ENCODE peak calls at places on chromosome 4, in four cellular contexts. L is HepG2, W is K562, B is HCT116. U is an unnamed sample.

GRCh38 chr4:26061248-26061986 is 147.4 kb downstream of the SMIM20 start:
- DNase-seq in L (peak; percentile 6), B (peak; percentile 63), W (peak; percentile 47), U (peak; percentile 28)

GRCh38 chr4:157012781-157013180 is 41.2 kb upstream of the PDGFC start:
- DNase-seq in B (no peak), L (no peak), W (no peak), U (no peak)

GRCh38 chr4:177673980-177674504 is 231.8 kb upstream of the AGA start:
- DNase-seq in L (no peak), B (peak; percentile 19), W (no peak), U (no peak)

GRCh38 chr4:20847124-20847747 is 147.0 kb downstream of the PACRGL start:
- DNase-seq in B (no peak), L (no peak), W (no peak), U (no peak)

GRCh38 chr4:181897935-181898334 is 345.3 kb upstream of the TENM3 start:
- DNase-seq in L (no peak), B (no peak), W (no peak), U (no peak)

GRCh38 chr4:1458581-1458980 is 52.3 kb upstream of the NKX1-1 start:
- DNase-seq in W (no peak), L (no peak), B (no peak), U (no peak)

GRCh38 chr4:95188701-95189401 is 359.9 kb downstream of the UNC5C start:
- DNase-seq in W (no peak), L (no peak), B (no peak), U (no peak)

GRCh38 chr4:105061136-105061696 is 85.5 kb upstream of the TET2 start:
- DNase-seq in L (peak; percentile 2), W (peak; percentile 7), B (peak; percentile 28), U (no peak)

GRCh38 chr4:157315968-157316367 is 95.4 kb downstream of the GRIA2 start:
- DNase-seq in L (no peak), W (no peak), B (no peak), U (no peak)

GRCh38 chr4:98573791-98574190 is 84.6 kb downstream of the TSPAN5 start:
- DNase-seq in W (no peak), B (no peak), L (no peak), U (no peak)

GRCh38 chr4:8641256-8641655 is 48.7 kb downstream of the CPZ start:
- DNase-seq in B (no peak), L (no peak), W (no peak), U (no peak)

GRCh38 chr4:1603413-1604135 is 80.5 kb downstream of the FAM53A start:
- DNase-seq in W (no peak), B (no peak), L (no peak), U (no peak)

GRCh38 chr4:111230265-111230664 is 607.4 kb upstream of the PITX2 start:
- DNase-seq in L (no peak), W (no peak), B (no peak), U (no peak)

GRCh38 chr4:164508126-164508525 is 245.8 kb upstream of the SMIM31 start:
- DNase-seq in L (no peak), B (no peak), W (no peak), U (no peak)

GRCh38 chr4:48968814-48969213 is 17.3 kb upstream of the CWH43 start:
- DNase-seq in L (no peak), B (no peak), W (no peak), U (no peak)

GRCh38 chr4:83150563-83151330 is 36.2 kb upstream of the PLAC8 start:
- DNase-seq in W (no peak), B (no peak), L (peak; percentile 43), U (no peak)

GRCh38 chr4:67035501-67035900 is 509.8 kb downstream of the CENPC start:
- DNase-seq in W (no peak), B (no peak), L (peak; percentile 20), U (no peak)

GRCh38 chr4:94583938-94584641 is 132.3 kb downstream of the PDLIM5 start:
- DNase-seq in B (no peak), L (no peak), W (no peak), U (no peak)

GRCh38 chr4:74114234-74114633 is 15.2 kb upstream of the CXCL2 start:
- DNase-seq in L (no peak), W (no peak), B (no peak), U (no peak)

GRCh38 chr4:74110670-74111069 is 11.7 kb upstream of the CXCL2 start:
- DNase-seq in B (no peak), W (no peak), L (no peak), U (no peak)

GRCh38 chr4:74111576-74111975 is 12.6 kb upstream of the CXCL2 start:
- DNase-seq in W (no peak), L (no peak), B (no peak), U (no peak)

GRCh38 chr4:74111990-74112389 is 13.0 kb upstream of the CXCL2 start:
- DNase-seq in W (no peak), B (no peak), L (no peak), U (no peak)

GRCh38 chr4:74112399-74113090 is 13.6 kb upstream of the CXCL2 start:
- DNase-seq in L (no peak), W (no peak), B (no peak), U (no peak)
- TF ChIP-seq TCF7L2 in L (no peak), W (no peak), B (no peak), U (no peak)

DNA sequence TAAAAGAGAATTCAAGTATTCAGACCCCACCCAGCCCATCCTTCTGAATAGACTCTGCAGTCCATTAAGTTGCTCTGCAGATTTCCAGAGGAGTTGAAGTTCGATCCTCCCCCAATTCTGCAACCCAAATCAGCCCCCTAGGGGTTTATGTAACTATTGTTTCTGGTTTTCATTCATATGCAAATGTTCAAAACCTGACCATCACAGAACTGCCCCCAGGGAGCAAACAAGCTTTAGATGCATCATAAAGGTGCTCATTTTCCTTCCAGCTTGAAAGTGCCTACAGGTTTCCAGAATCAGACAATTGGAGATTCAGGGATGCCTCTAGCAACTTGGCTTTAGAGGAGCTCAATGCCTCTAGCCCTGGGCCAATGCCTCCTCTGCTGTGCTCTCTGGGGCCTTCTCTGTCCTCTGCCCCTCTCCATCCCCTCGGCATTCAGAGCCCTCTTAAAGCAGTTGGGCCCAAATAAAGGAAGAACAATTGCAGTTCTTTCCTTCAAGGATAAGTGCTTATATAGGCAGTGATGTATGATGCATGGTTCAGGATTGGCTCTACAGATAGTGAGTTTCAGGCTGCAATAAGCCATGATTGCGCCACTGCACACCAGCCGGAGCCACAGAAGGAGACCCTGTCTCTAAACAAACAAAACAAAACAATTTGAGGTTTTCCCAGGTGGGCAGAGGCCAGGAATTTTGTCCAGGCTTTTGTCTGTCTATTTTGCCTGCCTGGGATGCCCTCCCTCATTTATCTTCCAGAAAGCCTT is 23.5 kb upstream of the SPINK2 start:
- DNase-seq in W (no peak), L (no peak), B (no peak), U (no peak)
- TF ChIP-seq REST in W (no peak), L (no peak), B (no peak), U (no peak)

GRCh38 chr4:38318737-38319455 is 345.1 kb upstream of the KLF3 start:
- DNase-seq in L (peak; percentile 52), B (peak; percentile 85), W (peak; percentile 94), U (peak; percentile 43)
- TF ChIP-seq POLR2AphosphoS5 in L (no peak), B (peak; percentile 59), W (no peak), U (no peak)

GRCh38 chr4:70930530-70931256 is 28.5 kb downstream of the MOB1B start:
- DNase-seq in W (no peak), B (no peak), L (no peak), U (no peak)
- TF ChIP-seq TCF7L2 in W (no peak), B (no peak), L (no peak), U (no peak)